ENCODE peak calls at places on chromosomes 13 and 19, in four cellular contexts. I is thoracic aorta, G is A549, J is stomach. Z is an unnamed sample.
A peak's percentile ranks its signal among the peaks of the same experiment; 100 is the strongest.

GRCh38 chr19:33241530-33242101 is 16.0 kb upstream of the SLC7A10 start:
- DNase-seq in J (peak; percentile 31), G (no peak), I (no peak), Z (peak; percentile 33)

GRCh38 chr13:114196629-114197028 is 17.6 kb downstream of the CFAP97D2 start:
- DNase-seq in I (no peak), J (no peak), G (no peak), Z (no peak)

GRCh38 chr19:42466521-42467436 is 24.0 kb upstream of the CXCL17 start:
- DNase-seq in J (no peak), G (no peak), I (no peak), Z (no peak)

GRCh38 chr13:80070024-80070703 is 270.8 kb downstream of the SPRY2 start:
- DNase-seq in I (no peak), G (no peak), J (no peak), Z (peak; percentile 32)

GRCh38 chr19:50912727-50913716 is 1.8 kb upstream of the KLK4 start:
- DNase-seq in G (no peak), J (no peak), I (no peak), Z (no peak)

GRCh38 chr13:99281811-99282263 is 23.7 kb upstream of the GPR18 start:
- DNase-seq in I (peak; percentile 10), G (no peak), J (peak; percentile 51), Z (peak; percentile 62)

GRCh38 chr19:48329167-48329891 is 4.0 kb downstream of the EMP3 start:
- DNase-seq in I (no peak), J (no peak), G (no peak), Z (peak; percentile 49)

GRCh38 chr13:43663474-43664090 is 123.2 kb downstream of the ENOX1 start:
- DNase-seq in G (no peak), I (no peak), J (no peak), Z (no peak)

GRCh38 chr13:61913183-61913582 is 497.5 kb upstream of the PCDH20 start:
- DNase-seq in I (no peak), J (no peak), G (no peak), Z (no peak)

GRCh38 chr13:24931450-24932217 is 164.3 kb upstream of the PABPC3 start:
- DNase-seq in G (no peak), J (no peak), I (no peak), Z (no peak)

GRCh38 chr13:93224545-93224944 is 2.1 kb upstream of the GPC6 start:
- DNase-seq in J (no peak), I (no peak), G (no peak), Z (no peak)

GRCh38 chr13:114148521-114148855 is 16.1 kb upstream of the RASA3 start:
- DNase-seq in J (peak; percentile 51), G (no peak), I (no peak), Z (peak; percentile 64)

GRCh38 chr19:19304186-19304975 is 15.9 kb downstream of the SUGP1 start:
- DNase-seq in G (no peak), I (no peak), J (no peak), Z (no peak)

GRCh38 chr19:56111601-56112312 is 9.3 kb downstream of the ZNF787 start:
- DNase-seq in G (no peak), J (peak; percentile 72), I (no peak), Z (peak; percentile 86)

GRCh38 chr13:112968910-112969691 is at the start of gene MCF2L:
- DNase-seq in J (peak; percentile 56), G (peak; percentile 27), I (no peak), Z (peak; percentile 55)

GRCh38 chr19:47350599-47350998 is 1.5 kb downstream of the DHX34 start:
- DNase-seq in J (no peak), I (no peak), G (no peak), Z (no peak)

GRCh38 chr19:6185825-6186193 is 50.3 kb downstream of the ACSBG2 start:
- DNase-seq in I (no peak), J (no peak), G (no peak), Z (no peak)

GRCh38 chr13:99056381-99057014 is 78.6 kb upstream of the DOCK9 start:
- DNase-seq in I (no peak), J (no peak), G (peak; percentile 15), Z (no peak)

GRCh38 chr19:56174550-56174949 is 1.3 kb upstream of the GALP start:
- DNase-seq in J (no peak), I (no peak), G (no peak), Z (no peak)

GRCh38 chr19:41940443-41941409 is 12.5 kb upstream of the ERFL start:
- DNase-seq in J (no peak), I (no peak), G (peak; percentile 77), Z (no peak)

GRCh38 chr19:51365211-51366049 is 758 bp downstream of the ETFB start:
- DNase-seq in I (no peak), G (no peak), J (peak; percentile 29), Z (peak; percentile 45)

GRCh38 chr13:46295531-46296464 is 84.1 kb downstream of the LRRC63 start:
- DNase-seq in I (no peak), J (peak; percentile 34), G (no peak), Z (peak; percentile 34)

GRCh38 chr19:51079486-51080110 is 3.1 kb downstream of the KLK14 start:
- DNase-seq in G (no peak), I (no peak), J (peak; percentile 72), Z (no peak)

DNA sequence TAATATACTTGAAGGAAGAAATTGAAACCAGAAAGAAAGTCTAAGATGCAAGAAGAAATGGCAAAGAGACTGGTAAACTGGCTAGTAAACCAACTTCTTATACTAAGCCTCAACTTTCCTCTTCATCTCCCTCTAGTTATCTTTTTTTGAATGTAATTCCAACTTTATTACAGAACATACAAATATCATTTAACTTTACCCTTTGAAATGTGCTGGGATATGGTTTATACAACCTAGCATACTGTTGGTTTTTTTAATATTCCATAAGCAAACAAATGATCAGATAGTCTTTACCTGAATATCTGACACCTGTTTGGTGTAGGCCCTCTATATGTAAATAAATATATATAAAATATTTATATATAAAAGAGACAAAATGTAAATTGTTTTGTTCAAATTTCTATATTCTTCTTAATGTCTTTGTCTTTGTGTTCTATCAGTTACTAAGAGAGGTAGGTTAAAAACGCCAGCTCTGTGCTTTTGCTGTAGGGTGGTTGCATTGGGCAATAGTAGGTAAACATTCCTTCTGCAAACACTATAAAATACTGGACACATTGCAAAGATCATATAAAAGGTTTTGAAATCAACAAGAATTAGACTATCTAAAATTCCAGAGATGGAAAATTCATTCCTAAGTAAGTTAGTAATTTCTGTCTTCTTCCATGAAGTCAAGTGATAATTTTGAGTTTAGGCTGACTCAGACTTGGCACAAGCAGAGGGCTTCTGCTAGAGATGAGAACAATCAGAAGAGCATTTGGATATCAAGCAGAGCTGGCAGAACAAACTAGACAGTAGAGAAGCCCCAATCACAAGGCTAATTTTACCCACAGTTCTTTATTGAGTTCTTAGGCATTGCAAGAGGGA is 383.3 kb downstream of the RFC3 start:
- DNase-seq in J (no peak), G (peak; percentile 18), I (no peak), Z (no peak)
- H3K27ac ChIP-seq in J (no peak overlapping the region), G (peak overlapping the region; percentile 98), I (no peak overlapping the region), Z (peak overlapping the region; percentile 61)

GRCh38 chr13:74771964-74772363 is 637.8 kb upstream of the KLF12 start:
- DNase-seq in I (no peak), G (no peak), J (no peak), Z (no peak)
- H3K27ac ChIP-seq in I (no peak overlapping the region), G (peak overlapping the region; percentile 62), J (no peak overlapping the region), Z (no peak overlapping the region)

GRCh38 chr19:4362038-4362828 is 18.9 kb downstream of the MPND start:
- DNase-seq in I (no peak), G (no peak), J (no peak), Z (no peak)
- H3K27ac ChIP-seq in I (no peak overlapping the region), G (no peak overlapping the region), J (no peak overlapping the region), Z (no peak overlapping the region)

GRCh38 chr19:38377052-38377451 is 2.7 kb downstream of the PSMD8 start:
- DNase-seq in I (no peak), G (no peak), J (no peak), Z (no peak)
- H3K27ac ChIP-seq in I (no peak overlapping the region), G (no peak overlapping the region), J (no peak overlapping the region), Z (no peak overlapping the region)

GRCh38 chr19:52662631-52663030 is 24.5 kb upstream of the ZNF83 start:
- DNase-seq in G (no peak), J (no peak), I (no peak), Z (no peak)

GRCh38 chr19:52664461-52664860 is 26.3 kb upstream of the ZNF83 start:
- DNase-seq in J (no peak), I (no peak), G (no peak), Z (no peak)

GRCh38 chr19:52667972-52668371 is 29.8 kb upstream of the ZNF83 start:
- DNase-seq in G (no peak), J (no peak), I (no peak), Z (no peak)

GRCh38 chr19:52665047-52665446 is 26.9 kb upstream of the ZNF83 start:
- DNase-seq in I (no peak), G (no peak), J (no peak), Z (no peak)

DNA sequence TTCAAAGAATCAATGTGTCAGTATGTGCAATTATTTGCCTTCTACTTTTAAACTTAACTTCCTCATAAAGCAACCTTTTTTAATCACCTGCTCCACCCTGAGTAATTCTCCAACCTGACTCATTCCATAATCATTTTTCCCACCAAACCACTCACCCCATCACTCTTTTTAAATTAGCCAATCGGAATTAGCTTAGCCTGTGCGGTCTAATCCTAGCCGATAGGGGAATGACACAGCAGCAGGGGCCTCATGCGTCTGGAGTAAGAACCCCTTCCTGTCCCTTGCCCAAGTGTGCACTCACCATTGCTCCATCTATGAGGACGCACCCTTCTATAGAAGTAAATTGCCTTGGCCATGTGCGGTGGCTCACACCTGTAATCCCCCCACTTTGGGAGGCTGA is 27.4 kb upstream of the ZNF83 start:
- DNase-seq in J (no peak), G (no peak), I (no peak), Z (no peak)
- H3K27ac ChIP-seq in J (no peak overlapping the region), G (no peak overlapping the region), I (no peak overlapping the region), Z (no peak overlapping the region)

GRCh38 chr19:1019616-1019961 is 1.3 kb downstream of the TMEM259 start:
- DNase-seq in J (no peak), G (no peak), I (no peak), Z (no peak)
- H3K27ac ChIP-seq in J (no peak overlapping the region), G (peak overlapping the region; percentile 95), I (no peak overlapping the region), Z (peak overlapping the region; percentile 95)

GRCh38 chr13:73429691-73430090 is 370.9 kb downstream of the KLF5 start:
- DNase-seq in I (no peak), J (no peak), G (peak; percentile 30), Z (no peak)
- H3K27ac ChIP-seq in I (no peak overlapping the region), J (no peak overlapping the region), G (peak overlapping the region; percentile 87), Z (no peak overlapping the region)

GRCh38 chr13:50994651-50995050 is 85.1 kb downstream of the RNASEH2B start:
- DNase-seq in I (no peak), J (no peak), G (no peak), Z (no peak)
- H3K27ac ChIP-seq in I (no peak overlapping the region), J (no peak overlapping the region), G (no peak overlapping the region), Z (no peak overlapping the region)

Z was measured in transverse colon.